ENCODE peak calls at places on chromosome 16, in four cellular contexts. One of them, this sample, is unnamed.

GRCh38 chr16:56909484-56910113 is 22.3 kb upstream of the HERPUD1 start:
- DNase-seq in GM13976: no peak
- DNase-seq in coronary artery: no peak
- DNase-seq in MM.1S: no peak
- DNase-seq in this sample: no peak

GRCh38 chr16:53457670-53458069 is 23.4 kb downstream of the RBL2 start:
- DNase-seq in MM.1S: peak; percentile 94
- DNase-seq in GM13976: peak; percentile 72
- DNase-seq in coronary artery: no peak
- DNase-seq in this sample: no peak

GRCh38 chr16:77076839-77077238 is 114.2 kb upstream of the MON1B start:
- DNase-seq in GM13976: no peak
- DNase-seq in coronary artery: no peak
- DNase-seq in MM.1S: peak; percentile 25
- DNase-seq in this sample: no peak

GRCh38 chr16:70675851-70676513 is 9.9 kb downstream of the MTSS2 start:
- DNase-seq in MM.1S: no peak
- DNase-seq in GM13976: no peak
- DNase-seq in coronary artery: no peak
- DNase-seq in this sample: no peak

GRCh38 chr16:57725077-57725953 is 10.3 kb upstream of the KATNB1 start:
- DNase-seq in MM.1S: no peak
- DNase-seq in coronary artery: no peak
- DNase-seq in GM13976: peak; percentile 26
- DNase-seq in this sample: no peak

GRCh38 chr16:46947900-46948547 is 25.4 kb downstream of the DNAJA2 start:
- DNase-seq in MM.1S: peak; percentile 65
- DNase-seq in GM13976: peak; percentile 71
- DNase-seq in coronary artery: no peak
- DNase-seq in this sample: peak; percentile 63

GRCh38 chr16:31355701-31356100 is 725 bp downstream of the ITGAX start:
- DNase-seq in coronary artery: no peak
- DNase-seq in GM13976: no peak
- DNase-seq in MM.1S: no peak
- DNase-seq in this sample: no peak

GRCh38 chr16:12898556-12898955 is 2.8 kb upstream of the SHISA9 start:
- DNase-seq in MM.1S: no peak
- DNase-seq in coronary artery: no peak
- DNase-seq in GM13976: no peak
- DNase-seq in this sample: no peak

GRCh38 chr16:83143788-83144187 is 517.0 kb downstream of the CDH13 start:
- DNase-seq in MM.1S: no peak
- DNase-seq in coronary artery: no peak
- DNase-seq in GM13976: no peak
- DNase-seq in this sample: peak; percentile 20

GRCh38 chr16:55035037-55035436 is 104.4 kb downstream of the IRX5 start:
- DNase-seq in GM13976: peak; percentile 63
- DNase-seq in coronary artery: peak; percentile 60
- DNase-seq in MM.1S: no peak
- DNase-seq in this sample: no peak

GRCh38 chr16:1042776-1043349 is 29.7 kb upstream of the SSTR5 start:
- DNase-seq in MM.1S: peak; percentile 66
- DNase-seq in GM13976: no peak
- DNase-seq in coronary artery: no peak
- DNase-seq in this sample: no peak

GRCh38 chr16:4601317-4602186 is 13.1 kb downstream of the UBALD1 start:
- DNase-seq in GM13976: no peak
- DNase-seq in MM.1S: no peak
- DNase-seq in coronary artery: no peak
- DNase-seq in this sample: peak; percentile 25

GRCh38 chr16:24929409-24929808 is 83.6 kb downstream of the SLC5A11 start:
- DNase-seq in MM.1S: no peak
- DNase-seq in coronary artery: no peak
- DNase-seq in GM13976: no peak
- DNase-seq in this sample: no peak

GRCh38 chr16:72894291-72895151 is 153.4 kb downstream of the ZFHX3 start:
- DNase-seq in MM.1S: no peak
- DNase-seq in GM13976: no peak
- DNase-seq in coronary artery: no peak
- DNase-seq in this sample: peak; percentile 54

GRCh38 chr16:82701302-82702022 is 74.7 kb downstream of the CDH13 start:
- DNase-seq in coronary artery: no peak
- DNase-seq in GM13976: no peak
- DNase-seq in MM.1S: no peak
- DNase-seq in this sample: peak; percentile 64

GRCh38 chr16:82612263-82612662 is 14.5 kb upstream of the CDH13 start:
- DNase-seq in MM.1S: no peak
- DNase-seq in GM13976: no peak
- DNase-seq in coronary artery: no peak
- DNase-seq in this sample: no peak

GRCh38 chr16:4734730-4735575 is 616 bp downstream of the DNAAF8 start:
- DNase-seq in GM13976: peak; percentile 96
- DNase-seq in coronary artery: peak; percentile 89
- DNase-seq in MM.1S: peak; percentile 87
- DNase-seq in this sample: peak; percentile 81

GRCh38 chr16:1333149-1333812 is at the start of gene BAIAP3:
- DNase-seq in coronary artery: no peak
- DNase-seq in GM13976: peak; percentile 85
- DNase-seq in MM.1S: no peak
- DNase-seq in this sample: peak; percentile 32

GRCh38 chr16:18041864-18042834 is 294.4 kb downstream of the NPIPA8 start:
- DNase-seq in coronary artery: no peak
- DNase-seq in MM.1S: no peak
- DNase-seq in GM13976: no peak
- DNase-seq in this sample: no peak

GRCh38 chr16:57091990-57092785 is at the start of gene CPNE2:
- DNase-seq in MM.1S: peak; percentile 36
- DNase-seq in coronary artery: no peak
- DNase-seq in GM13976: peak; percentile 84
- DNase-seq in this sample: peak; percentile 56

GRCh38 chr16:54052271-54052670 is 234.3 kb downstream of the IRX3 start:
- DNase-seq in MM.1S: no peak
- DNase-seq in GM13976: no peak
- DNase-seq in coronary artery: no peak
- DNase-seq in this sample: no peak

GRCh38 chr16:17346441-17346773 is 124.4 kb downstream of the XYLT1 start:
- DNase-seq in MM.1S: no peak
- DNase-seq in GM13976: no peak
- DNase-seq in coronary artery: no peak
- DNase-seq in this sample: no peak

GRCh38 chr16:84883301-84883700 is 63.5 kb downstream of the CRISPLD2 start:
- DNase-seq in GM13976: no peak
- DNase-seq in MM.1S: no peak
- DNase-seq in coronary artery: no peak
- DNase-seq in this sample: no peak

GRCh38 chr16:27377666-27378485 is 24.1 kb upstream of the IL21R start:
- DNase-seq in GM13976: peak; percentile 47
- DNase-seq in MM.1S: no peak
- DNase-seq in coronary artery: no peak
- DNase-seq in this sample: no peak

GRCh38 chr16:49018259-49018931 is 263.2 kb downstream of the CBLN1 start:
- DNase-seq in coronary artery: peak; percentile 47
- DNase-seq in GM13976: no peak
- DNase-seq in MM.1S: no peak
- DNase-seq in this sample: no peak

GRCh38 chr16:30984669-30985400 is at the start of gene HSD3B7:
- DNase-seq in GM13976: peak; percentile 95
- DNase-seq in coronary artery: peak; percentile 91
- DNase-seq in MM.1S: peak; percentile 61
- DNase-seq in this sample: peak; percentile 86

GRCh38 chr16:84509032-84509950 is 4.8 kb upstream of the MEAK7 start:
- DNase-seq in MM.1S: no peak
- DNase-seq in GM13976: no peak
- DNase-seq in coronary artery: no peak
- DNase-seq in this sample: no peak

GRCh38 chr16:35252356-35252936 is 1793.0 kb downstream of the TP53TG3F start:
- DNase-seq in MM.1S: no peak
- DNase-seq in coronary artery: no peak
- DNase-seq in GM13976: no peak
- DNase-seq in this sample: peak; percentile 11

GRCh38 chr16:75471723-75472634 is 7.5 kb upstream of the TMEM170A start:
- DNase-seq in GM13976: peak; percentile 75
- DNase-seq in coronary artery: no peak
- DNase-seq in MM.1S: peak; percentile 14
- DNase-seq in this sample: peak; percentile 76

GRCh38 chr16:55385363-55385762 is 61.4 kb downstream of the IRX6 start:
- DNase-seq in MM.1S: no peak
- DNase-seq in GM13976: no peak
- DNase-seq in coronary artery: no peak
- DNase-seq in this sample: no peak

GRCh38 chr16:56013962-56014552 is 138.9 kb upstream of the CES5A start:
- DNase-seq in MM.1S: peak; percentile 51
- DNase-seq in GM13976: peak; percentile 10
- DNase-seq in coronary artery: no peak
- DNase-seq in this sample: peak; percentile 4

GRCh38 chr16:81709369-81709900 is 69.7 kb upstream of the PLCG2 start:
- DNase-seq in coronary artery: no peak
- DNase-seq in MM.1S: no peak
- DNase-seq in GM13976: no peak
- DNase-seq in this sample: no peak

GRCh38 chr16:84571010-84571409 is 46.9 kb downstream of the COTL1 start:
- DNase-seq in MM.1S: no peak
- DNase-seq in GM13976: no peak
- DNase-seq in coronary artery: no peak
- DNase-seq in this sample: no peak

GRCh38 chr16:23206986-23207385 is 24.4 kb downstream of the SCNN1G start:
- DNase-seq in MM.1S: no peak
- DNase-seq in GM13976: no peak
- DNase-seq in coronary artery: no peak
- DNase-seq in this sample: no peak

GRCh38 chr16:70576431-70577255 is 53.0 kb downstream of the SF3B3 start:
- DNase-seq in coronary artery: no peak
- DNase-seq in MM.1S: peak; percentile 63
- DNase-seq in GM13976: peak; percentile 71
- DNase-seq in this sample: peak; percentile 80

GRCh38 chr16:50516890-50517289 is 31.3 kb upstream of the NKD1 start:
- DNase-seq in coronary artery: no peak
- DNase-seq in GM13976: no peak
- DNase-seq in MM.1S: no peak
- DNase-seq in this sample: no peak

GRCh38 chr16:55641430-55642056 is 14.2 kb upstream of the SLC6A2 start:
- DNase-seq in MM.1S: no peak
- DNase-seq in GM13976: no peak
- DNase-seq in coronary artery: no peak
- DNase-seq in this sample: no peak

GRCh38 chr16:87834668-87835473 is 34.4 kb downstream of the SLC7A5 start:
- DNase-seq in GM13976: no peak
- DNase-seq in MM.1S: no peak
- DNase-seq in coronary artery: no peak
- DNase-seq in this sample: peak; percentile 39

GRCh38 chr16:86093801-86094750 is 195.1 kb downstream of the IRF8 start:
- DNase-seq in MM.1S: no peak
- DNase-seq in coronary artery: no peak
- DNase-seq in GM13976: no peak
- DNase-seq in this sample: no peak
- TF ChIP-seq CTCF in MM.1S: no peak
- TF ChIP-seq CTCF in coronary artery: no peak
- TF ChIP-seq CTCF in GM13976: no peak
- TF ChIP-seq CTCF in this sample: no peak

DNA sequence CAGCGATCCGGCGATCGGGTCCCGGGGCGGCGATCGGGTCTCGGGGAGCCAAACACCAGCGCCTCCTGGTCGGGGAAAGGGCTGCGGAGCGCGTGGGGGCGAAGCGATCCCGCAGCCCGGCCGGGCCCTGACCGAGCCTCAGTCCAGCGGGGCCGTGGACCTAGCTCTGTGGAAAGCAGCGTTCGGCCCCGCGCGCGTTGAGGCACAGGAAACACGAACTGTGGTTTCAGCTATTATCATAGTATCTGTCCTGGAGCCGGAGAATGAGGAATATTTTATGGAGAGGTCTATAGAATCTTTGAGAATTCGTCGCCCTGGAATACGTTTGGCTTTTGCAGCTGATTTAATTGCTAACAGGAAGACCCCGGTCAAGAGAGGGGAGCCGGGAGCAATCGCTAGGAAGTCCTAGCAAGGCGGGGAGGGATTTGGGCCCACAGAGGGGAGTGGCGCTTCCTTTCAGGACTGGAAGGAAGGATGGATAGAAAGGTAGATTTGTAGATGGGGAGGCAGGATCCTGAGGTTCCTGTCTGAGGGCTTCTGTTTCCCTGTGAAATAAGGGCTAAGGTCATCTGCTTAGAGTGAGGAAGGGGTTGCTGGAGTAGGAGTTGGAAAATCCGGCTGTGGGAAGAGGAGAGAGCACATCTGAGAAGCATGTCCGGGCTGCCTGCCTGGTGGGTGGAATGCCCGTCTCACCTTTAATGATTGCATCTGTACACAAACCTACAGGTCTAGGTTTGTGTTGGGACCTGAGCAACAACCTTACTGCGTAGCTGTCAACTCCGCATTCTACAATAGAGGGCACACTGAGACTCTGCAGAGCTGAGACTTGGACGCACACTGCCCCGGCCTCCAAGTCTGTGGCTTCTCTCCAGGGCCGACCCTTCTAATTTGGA is 770 bp downstream of the CCNF start:
- DNase-seq in GM13976: peak; percentile 66
- DNase-seq in MM.1S: peak; percentile 71
- DNase-seq in coronary artery: no peak
- DNase-seq in this sample: peak; percentile 26
- TF ChIP-seq CTCF in GM13976: peak; percentile 60
- TF ChIP-seq CTCF in MM.1S: peak; percentile 43
- TF ChIP-seq CTCF in coronary artery: no peak
- TF ChIP-seq CTCF in this sample: no peak

GRCh38 chr16:78715673-78716072 is 616.2 kb downstream of the WWOX start:
- DNase-seq in GM13976: no peak
- DNase-seq in MM.1S: no peak
- DNase-seq in coronary artery: no peak
- DNase-seq in this sample: no peak
- TF ChIP-seq CTCF in GM13976: no peak
- TF ChIP-seq CTCF in MM.1S: no peak
- TF ChIP-seq CTCF in coronary artery: no peak
- TF ChIP-seq CTCF in this sample: no peak

GRCh38 chr16:60271382-60272180 is 1537.5 kb upstream of the GOT2 start:
- DNase-seq in MM.1S: no peak
- DNase-seq in coronary artery: no peak
- DNase-seq in GM13976: no peak
- DNase-seq in this sample: no peak

GRCh38 chr16:60274431-60275017 is 1540.4 kb upstream of the GOT2 start:
- DNase-seq in coronary artery: no peak
- DNase-seq in MM.1S: no peak
- DNase-seq in GM13976: no peak
- DNase-seq in this sample: no peak
- TF ChIP-seq CTCF in coronary artery: no peak
- TF ChIP-seq CTCF in MM.1S: no peak
- TF ChIP-seq CTCF in GM13976: no peak
- TF ChIP-seq CTCF in this sample: no peak

DNA sequence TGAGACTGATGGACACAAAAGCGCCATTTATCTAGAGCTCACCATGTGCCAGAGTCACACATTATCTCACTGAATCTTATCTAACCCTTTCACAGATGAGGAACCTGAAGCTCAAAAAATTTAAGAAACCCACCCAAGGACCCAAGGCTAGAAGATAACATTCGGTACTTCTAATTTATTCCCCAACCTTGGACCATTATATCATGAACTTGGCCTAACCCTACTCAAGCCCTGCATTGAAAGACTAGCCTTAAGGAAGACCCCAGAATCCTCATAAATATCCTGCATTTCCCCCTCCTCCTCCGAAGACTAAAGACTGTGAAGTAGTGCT is 548 bp upstream of the DYNC1LI2 start:
- DNase-seq in GM13976: no peak
- DNase-seq in MM.1S: no peak
- DNase-seq in coronary artery: no peak
- DNase-seq in this sample: no peak
- TF ChIP-seq CTCF in GM13976: no peak
- TF ChIP-seq CTCF in MM.1S: no peak
- TF ChIP-seq CTCF in coronary artery: peak; percentile 3
- TF ChIP-seq CTCF in this sample: no peak

This sample was measured in cardiac fibroblast.